ENCODE peak calls at places on chromosomes 16 and 17, in ten cellular contexts. U is NCI-H748 treated with DMSO at 0.1 percent for 48 hours; O is esophagus muscularis mucosa; T is breast epithelium; S is effector memory CD8-positive, alpha-beta T cell; N is effector CD8-positive, alpha-beta T cell; X is endothelial cell of umbilical vein; Y is foreskin melanocyte; W is BJ; L is NCI-H1417. H is an unnamed sample.

GRCh38 chr16:51017969-51018368 is 133.1 kb downstream of the SALL1 start:
- DNase-seq in N (no peak), Y (no peak), T (no peak), S (no peak), X (no peak), O (no peak), W (no peak), U (no peak), L (no peak), H (no peak)

GRCh38 chr17:42474270-42474669 is 15.6 kb downstream of the ATP6V0A1 start:
- DNase-seq in L (no peak), W (no peak), N (no peak), U (no peak), Y (no peak), T (no peak), X (no peak), O (no peak), S (no peak), H (no peak)

GRCh38 chr17:19383681-19384470 is 3.1 kb downstream of the MFAP4 start:
- DNase-seq in Y (no peak), S (no peak), W (no peak), U (no peak), O (no peak), N (no peak), X (no peak), L (no peak), T (no peak), H (no peak)

GRCh38 chr16:84909686-84910085 is 89.9 kb downstream of the CRISPLD2 start:
- DNase-seq in U (no peak), O (no peak), L (no peak), Y (no peak), X (no peak), W (no peak), S (no peak), T (no peak), N (no peak), H (no peak)

GRCh38 chr17:6147054-6147453 is 76.9 kb downstream of the WSCD1 start:
- DNase-seq in W (no peak), X (no peak), Y (no peak), N (no peak), T (no peak), U (no peak), O (no peak), S (no peak), L (no peak), H (no peak)

GRCh38 chr17:28113269-28113668 is 70.8 kb downstream of the NLK start:
- DNase-seq in W (no peak), T (no peak), L (no peak), U (no peak), N (no peak), Y (peak), S (no peak), O (no peak), X (no peak), H (no peak)

GRCh38 chr16:85935957-85936760 is 37.2 kb downstream of the IRF8 start:
- DNase-seq in U (no peak), S (peak), N (peak), Y (no peak), X (no peak), T (no peak), O (no peak), L (no peak), W (no peak), H (no peak)

GRCh38 chr17:82302991-82303943 is 14.1 kb downstream of the CD7 start:
- DNase-seq in X (no peak), O (no peak), T (no peak), W (no peak), Y (no peak), N (no peak), S (no peak), L (no peak), U (no peak), H (no peak)

GRCh38 chr16:35207059-35207999 is 1747.9 kb downstream of the TP53TG3F start:
- DNase-seq in S (no peak), W (no peak), L (no peak), X (no peak), Y (no peak), N (no peak), O (peak), U (peak), T (no peak), H (no peak)

GRCh38 chr17:1709971-1710806 is at the start of gene TLCD2:
- DNase-seq in S (no peak), W (no peak), Y (no peak), L (peak), N (no peak), U (peak), O (no peak), T (no peak), X (peak), H (no peak)

GRCh38 chr16:907361-907760 is 63.4 kb downstream of the LMF1 start:
- DNase-seq in N (no peak), S (no peak), X (no peak), Y (no peak), U (no peak), W (no peak), O (no peak), L (no peak), T (no peak), H (no peak)

GRCh38 chr17:56912105-56912999 is 1.5 kb downstream of the TRIM25 start:
- DNase-seq in S (no peak), O (no peak), L (no peak), T (no peak), U (no peak), W (no peak), Y (no peak), N (no peak), X (peak), H (no peak)

GRCh38 chr16:59993101-59993500 is 1259.0 kb upstream of the GOT2 start:
- DNase-seq in S (no peak), Y (no peak), N (no peak), X (no peak), L (no peak), U (peak), O (no peak), T (no peak), W (no peak), H (no peak)

GRCh38 chr16:67605641-67606040 is 39.3 kb upstream of the CARMIL2 start:
- DNase-seq in L (no peak), T (no peak), S (no peak), O (no peak), U (no peak), X (no peak), Y (no peak), N (no peak), W (no peak), H (no peak)

GRCh38 chr17:51144266-51145022 is 8.9 kb upstream of the NME1 start:
- DNase-seq in S (no peak), T (no peak), U (no peak), X (no peak), Y (peak), N (no peak), L (peak), W (no peak), O (no peak), H (no peak)

GRCh38 chr17:33972756-33973155 is 282.3 kb upstream of the CCL2 start:
- DNase-seq in T (no peak), X (no peak), W (no peak), Y (no peak), L (no peak), U (no peak), O (no peak), N (no peak), S (no peak), H (no peak)

GRCh38 chr17:3843935-3844516 is 2.0 kb downstream of the NCBP3 start:
- DNase-seq in L (no peak), S (peak), U (peak), O (no peak), T (no peak), Y (no peak), W (no peak), X (peak), N (no peak), H (no peak)

GRCh38 chr16:16154292-16154951 is 68.9 kb downstream of the ABCC6 start:
- DNase-seq in X (no peak), U (no peak), Y (no peak), L (no peak), S (no peak), O (no peak), W (no peak), T (no peak), N (no peak), H (no peak)

GRCh38 chr16:26263406-26263805 is 571.6 kb downstream of the HS3ST4 start:
- DNase-seq in O (no peak), L (no peak), T (no peak), S (no peak), Y (no peak), U (no peak), W (no peak), N (no peak), X (no peak), H (no peak)

GRCh38 chr17:74408262-74408661 is 23.6 kb upstream of the GPRC5C start:
- DNase-seq in U (no peak), S (no peak), T (no peak), W (no peak), X (no peak), N (no peak), Y (no peak), L (no peak), O (no peak), H (no peak)

GRCh38 chr17:78862073-78863023 is 21.7 kb upstream of the USP36 start:
- DNase-seq in O (peak), X (peak), L (no peak), U (no peak), N (no peak), W (peak), Y (peak), S (no peak), T (no peak), H (peak)

GRCh38 chr17:66343531-66344078 is 41.2 kb downstream of the PRKCA start:
- DNase-seq in L (no peak), N (no peak), U (no peak), Y (no peak), O (no peak), S (no peak), X (no peak), W (no peak), T (no peak), H (no peak)

GRCh38 chr16:73956592-73957495 is 339.8 kb upstream of the PSMD7 start:
- DNase-seq in W (peak), S (no peak), Y (peak), U (peak), N (no peak), X (peak), O (no peak), L (peak), T (no peak), H (peak)

GRCh38 chr17:82803606-82804005 is 36.2 kb downstream of the ZNF750 start:
- DNase-seq in O (no peak), S (no peak), Y (no peak), W (no peak), N (no peak), X (no peak), L (no peak), T (no peak), U (no peak), H (no peak)

GRCh38 chr16:54282923-54283734 is 3.5 kb downstream of the IRX3 start:
- DNase-seq in U (no peak), N (no peak), Y (no peak), S (no peak), W (no peak), X (no peak), O (no peak), L (no peak), T (no peak), H (no peak)

GRCh38 chr16:1363501-1364041 is 11.8 kb downstream of the GNPTG start:
- DNase-seq in U (peak), X (peak), S (peak), Y (no peak), O (no peak), N (peak), T (peak), W (no peak), L (peak), H (no peak)

GRCh38 chr16:51524555-51525373 is 373.7 kb upstream of the SALL1 start:
- DNase-seq in U (no peak), L (no peak), N (no peak), O (no peak), T (no peak), W (no peak), Y (no peak), X (no peak), S (no peak), H (no peak)

GRCh38 chr17:29844339-29845048 is 85.5 kb downstream of the SSH2 start:
- DNase-seq in L (peak), O (no peak), S (no peak), W (no peak), Y (no peak), U (no peak), X (peak), T (no peak), N (no peak), H (no peak)

GRCh38 chr17:42276359-42276608 is at the start of gene STAT5B:
- DNase-seq in X (peak), S (peak), O (no peak), L (peak), Y (no peak), T (peak), U (peak), N (peak), W (no peak), H (no peak)

GRCh38 chr17:32335647-32336046 is 6.3 kb downstream of the C17orf75 start:
- DNase-seq in W (peak), T (no peak), S (no peak), N (no peak), U (no peak), L (no peak), O (no peak), X (no peak), Y (peak), H (no peak)

GRCh38 chr16:16121185-16121727 is 102.0 kb downstream of the ABCC6 start:
- DNase-seq in S (no peak), Y (no peak), O (no peak), W (no peak), N (no peak), L (no peak), U (no peak), T (no peak), X (no peak), H (no peak)

GRCh38 chr17:29664743-29665479 is 42.2 kb upstream of the CORO6 start:
- DNase-seq in S (no peak), Y (peak), O (no peak), W (no peak), N (no peak), T (no peak), L (no peak), X (peak), U (no peak), H (no peak)

GRCh38 chr17:72683506-72684404 is 408.7 kb downstream of the SLC39A11 start:
- DNase-seq in U (no peak), O (no peak), L (no peak), W (peak), N (no peak), X (no peak), T (peak), Y (no peak), S (no peak), H (no peak)

H was measured in SW 1271.